ENCODE peak calls at places on chromosomes 4 and X, in nine cellular contexts. One of them, this sample, is unnamed.

GRCh38 chrX:83305381-83305780 is 202.7 kb upstream of the POU3F4 start:
- DNase-seq in tibial nerve: no peak
- DNase-seq in stimulated activated CD4-positive, alpha-beta T cell treated with anti-CD3 and anti-CD28 coated beads, TNF-alpha, amount 100 ng/mL, for 4 hours: no peak
- DNase-seq in activated CD4-positive, alpha-beta T cell treated with anti-CD3 and anti-CD28 coated beads, Interleukin-2, amount 50 U/mL, for 4 hours: no peak
- DNase-seq in NCI-H1105: no peak
- DNase-seq in astrocyte: no peak
- DNase-seq in NCI-H2171 treated with DMSO at 0.1 percent for 48 hours: no peak
- DNase-seq in testis: no peak
- DNase-seq in NCI-H524 treated with DMSO at 0.1 percent for 48 hours: no peak
- DNase-seq in this sample: no peak

GRCh38 chr4:132065940-132066495 is 1083.1 kb upstream of the PCDH10 start:
- DNase-seq in NCI-H524 treated with DMSO at 0.1 percent for 48 hours: no peak
- DNase-seq in activated CD4-positive, alpha-beta T cell treated with anti-CD3 and anti-CD28 coated beads, Interleukin-2, amount 50 U/mL, for 4 hours: no peak
- DNase-seq in tibial nerve: no peak
- DNase-seq in stimulated activated CD4-positive, alpha-beta T cell treated with anti-CD3 and anti-CD28 coated beads, TNF-alpha, amount 100 ng/mL, for 4 hours: no peak
- DNase-seq in testis: no peak
- DNase-seq in astrocyte: peak; percentile 10
- DNase-seq in NCI-H2171 treated with DMSO at 0.1 percent for 48 hours: no peak
- DNase-seq in NCI-H1105: no peak
- DNase-seq in this sample: no peak

GRCh38 chrX:150857453-150857852 is 41.0 kb downstream of the CD99L2 start:
- DNase-seq in NCI-H524 treated with DMSO at 0.1 percent for 48 hours: no peak
- DNase-seq in testis: no peak
- DNase-seq in tibial nerve: no peak
- DNase-seq in stimulated activated CD4-positive, alpha-beta T cell treated with anti-CD3 and anti-CD28 coated beads, TNF-alpha, amount 100 ng/mL, for 4 hours: no peak
- DNase-seq in NCI-H1105: no peak
- DNase-seq in activated CD4-positive, alpha-beta T cell treated with anti-CD3 and anti-CD28 coated beads, Interleukin-2, amount 50 U/mL, for 4 hours: no peak
- DNase-seq in NCI-H2171 treated with DMSO at 0.1 percent for 48 hours: no peak
- DNase-seq in astrocyte: no peak
- DNase-seq in this sample: no peak

GRCh38 chr4:68342139-68342538 is 7.8 kb downstream of the YTHDC1 start:
- DNase-seq in NCI-H524 treated with DMSO at 0.1 percent for 48 hours: no peak
- DNase-seq in activated CD4-positive, alpha-beta T cell treated with anti-CD3 and anti-CD28 coated beads, Interleukin-2, amount 50 U/mL, for 4 hours: no peak
- DNase-seq in astrocyte: peak; percentile 58
- DNase-seq in NCI-H2171 treated with DMSO at 0.1 percent for 48 hours: no peak
- DNase-seq in stimulated activated CD4-positive, alpha-beta T cell treated with anti-CD3 and anti-CD28 coated beads, TNF-alpha, amount 100 ng/mL, for 4 hours: no peak
- DNase-seq in testis: no peak
- DNase-seq in tibial nerve: no peak
- DNase-seq in NCI-H1105: no peak
- DNase-seq in this sample: no peak

GRCh38 chr4:99847362-99847976 is 30.8 kb downstream of the DAPP1 start:
- DNase-seq in activated CD4-positive, alpha-beta T cell treated with anti-CD3 and anti-CD28 coated beads, Interleukin-2, amount 50 U/mL, for 4 hours: no peak
- DNase-seq in astrocyte: no peak
- DNase-seq in testis: no peak
- DNase-seq in NCI-H1105: no peak
- DNase-seq in NCI-H2171 treated with DMSO at 0.1 percent for 48 hours: no peak
- DNase-seq in NCI-H524 treated with DMSO at 0.1 percent for 48 hours: no peak
- DNase-seq in tibial nerve: no peak
- DNase-seq in stimulated activated CD4-positive, alpha-beta T cell treated with anti-CD3 and anti-CD28 coated beads, TNF-alpha, amount 100 ng/mL, for 4 hours: no peak
- DNase-seq in this sample: no peak

GRCh38 chr4:154982187-154983047 is 201.3 kb downstream of the RBM46 start:
- DNase-seq in testis: peak; percentile 85
- DNase-seq in tibial nerve: peak; percentile 25
- DNase-seq in activated CD4-positive, alpha-beta T cell treated with anti-CD3 and anti-CD28 coated beads, Interleukin-2, amount 50 U/mL, for 4 hours: peak; percentile 8
- DNase-seq in NCI-H524 treated with DMSO at 0.1 percent for 48 hours: no peak
- DNase-seq in NCI-H1105: no peak
- DNase-seq in NCI-H2171 treated with DMSO at 0.1 percent for 48 hours: peak; percentile 17
- DNase-seq in astrocyte: peak; percentile 16
- DNase-seq in stimulated activated CD4-positive, alpha-beta T cell treated with anti-CD3 and anti-CD28 coated beads, TNF-alpha, amount 100 ng/mL, for 4 hours: no peak
- DNase-seq in this sample: peak; percentile 58

GRCh38 chrX:21153503-21153902 is 220.7 kb upstream of the CNKSR2 start:
- DNase-seq in stimulated activated CD4-positive, alpha-beta T cell treated with anti-CD3 and anti-CD28 coated beads, TNF-alpha, amount 100 ng/mL, for 4 hours: no peak
- DNase-seq in NCI-H2171 treated with DMSO at 0.1 percent for 48 hours: no peak
- DNase-seq in testis: peak; percentile 36
- DNase-seq in NCI-H1105: no peak
- DNase-seq in astrocyte: peak; percentile 37
- DNase-seq in activated CD4-positive, alpha-beta T cell treated with anti-CD3 and anti-CD28 coated beads, Interleukin-2, amount 50 U/mL, for 4 hours: no peak
- DNase-seq in NCI-H524 treated with DMSO at 0.1 percent for 48 hours: no peak
- DNase-seq in tibial nerve: peak; percentile 13
- DNase-seq in this sample: no peak

GRCh38 chr4:78119698-78120097 is 62.6 kb downstream of the FRAS1 start:
- DNase-seq in testis: no peak
- DNase-seq in NCI-H2171 treated with DMSO at 0.1 percent for 48 hours: no peak
- DNase-seq in tibial nerve: no peak
- DNase-seq in NCI-H1105: no peak
- DNase-seq in stimulated activated CD4-positive, alpha-beta T cell treated with anti-CD3 and anti-CD28 coated beads, TNF-alpha, amount 100 ng/mL, for 4 hours: no peak
- DNase-seq in activated CD4-positive, alpha-beta T cell treated with anti-CD3 and anti-CD28 coated beads, Interleukin-2, amount 50 U/mL, for 4 hours: no peak
- DNase-seq in astrocyte: no peak
- DNase-seq in NCI-H524 treated with DMSO at 0.1 percent for 48 hours: no peak
- DNase-seq in this sample: no peak

GRCh38 chr4:119731778-119732177 is 103.2 kb upstream of the PDE5A start:
- DNase-seq in NCI-H1105: no peak
- DNase-seq in testis: no peak
- DNase-seq in NCI-H2171 treated with DMSO at 0.1 percent for 48 hours: no peak
- DNase-seq in stimulated activated CD4-positive, alpha-beta T cell treated with anti-CD3 and anti-CD28 coated beads, TNF-alpha, amount 100 ng/mL, for 4 hours: no peak
- DNase-seq in NCI-H524 treated with DMSO at 0.1 percent for 48 hours: no peak
- DNase-seq in tibial nerve: no peak
- DNase-seq in astrocyte: no peak
- DNase-seq in activated CD4-positive, alpha-beta T cell treated with anti-CD3 and anti-CD28 coated beads, Interleukin-2, amount 50 U/mL, for 4 hours: no peak
- DNase-seq in this sample: no peak

GRCh38 chr4:186554485-186554884 is 882 bp downstream of the MTNR1A start:
- DNase-seq in testis: peak; percentile 64
- DNase-seq in stimulated activated CD4-positive, alpha-beta T cell treated with anti-CD3 and anti-CD28 coated beads, TNF-alpha, amount 100 ng/mL, for 4 hours: no peak
- DNase-seq in activated CD4-positive, alpha-beta T cell treated with anti-CD3 and anti-CD28 coated beads, Interleukin-2, amount 50 U/mL, for 4 hours: no peak
- DNase-seq in astrocyte: peak; percentile 16
- DNase-seq in NCI-H2171 treated with DMSO at 0.1 percent for 48 hours: no peak
- DNase-seq in tibial nerve: no peak
- DNase-seq in NCI-H1105: peak; percentile 46
- DNase-seq in NCI-H524 treated with DMSO at 0.1 percent for 48 hours: no peak
- DNase-seq in this sample: no peak

GRCh38 chr4:3730422-3730821 is 35.8 kb upstream of the ADRA2C start:
- DNase-seq in NCI-H2171 treated with DMSO at 0.1 percent for 48 hours: no peak
- DNase-seq in activated CD4-positive, alpha-beta T cell treated with anti-CD3 and anti-CD28 coated beads, Interleukin-2, amount 50 U/mL, for 4 hours: no peak
- DNase-seq in NCI-H524 treated with DMSO at 0.1 percent for 48 hours: no peak
- DNase-seq in NCI-H1105: no peak
- DNase-seq in tibial nerve: no peak
- DNase-seq in astrocyte: no peak
- DNase-seq in stimulated activated CD4-positive, alpha-beta T cell treated with anti-CD3 and anti-CD28 coated beads, TNF-alpha, amount 100 ng/mL, for 4 hours: no peak
- DNase-seq in testis: no peak
- DNase-seq in this sample: no peak

GRCh38 chrX:2549874-2550273 is 49.1 kb upstream of the DHRSX start:
- DNase-seq in NCI-H524 treated with DMSO at 0.1 percent for 48 hours: peak; percentile 86
- DNase-seq in NCI-H1105: peak; percentile 18
- DNase-seq in stimulated activated CD4-positive, alpha-beta T cell treated with anti-CD3 and anti-CD28 coated beads, TNF-alpha, amount 100 ng/mL, for 4 hours: no peak
- DNase-seq in activated CD4-positive, alpha-beta T cell treated with anti-CD3 and anti-CD28 coated beads, Interleukin-2, amount 50 U/mL, for 4 hours: no peak
- DNase-seq in NCI-H2171 treated with DMSO at 0.1 percent for 48 hours: peak; percentile 24
- DNase-seq in astrocyte: no peak
- DNase-seq in testis: no peak
- DNase-seq in tibial nerve: no peak
- DNase-seq in this sample: no peak

GRCh38 chr4:113604955-113605354 is 156.6 kb downstream of the CAMK2D start:
- DNase-seq in NCI-H2171 treated with DMSO at 0.1 percent for 48 hours: no peak
- DNase-seq in tibial nerve: no peak
- DNase-seq in testis: no peak
- DNase-seq in NCI-H524 treated with DMSO at 0.1 percent for 48 hours: no peak
- DNase-seq in stimulated activated CD4-positive, alpha-beta T cell treated with anti-CD3 and anti-CD28 coated beads, TNF-alpha, amount 100 ng/mL, for 4 hours: no peak
- DNase-seq in activated CD4-positive, alpha-beta T cell treated with anti-CD3 and anti-CD28 coated beads, Interleukin-2, amount 50 U/mL, for 4 hours: no peak
- DNase-seq in NCI-H1105: no peak
- DNase-seq in astrocyte: peak; percentile 14
- DNase-seq in this sample: no peak

GRCh38 chrX:9433596-9433995 is 31.3 kb upstream of the TBL1X start:
- DNase-seq in NCI-H2171 treated with DMSO at 0.1 percent for 48 hours: no peak
- DNase-seq in stimulated activated CD4-positive, alpha-beta T cell treated with anti-CD3 and anti-CD28 coated beads, TNF-alpha, amount 100 ng/mL, for 4 hours: no peak
- DNase-seq in astrocyte: peak; percentile 73
- DNase-seq in NCI-H524 treated with DMSO at 0.1 percent for 48 hours: no peak
- DNase-seq in testis: no peak
- DNase-seq in tibial nerve: no peak
- DNase-seq in activated CD4-positive, alpha-beta T cell treated with anti-CD3 and anti-CD28 coated beads, Interleukin-2, amount 50 U/mL, for 4 hours: no peak
- DNase-seq in NCI-H1105: no peak
- DNase-seq in this sample: no peak

GRCh38 chr4:176274441-176274840 is 5.4 kb upstream of the ASB5 start:
- DNase-seq in activated CD4-positive, alpha-beta T cell treated with anti-CD3 and anti-CD28 coated beads, Interleukin-2, amount 50 U/mL, for 4 hours: no peak
- DNase-seq in NCI-H1105: no peak
- DNase-seq in testis: no peak
- DNase-seq in astrocyte: peak; percentile 63
- DNase-seq in NCI-H2171 treated with DMSO at 0.1 percent for 48 hours: no peak
- DNase-seq in stimulated activated CD4-positive, alpha-beta T cell treated with anti-CD3 and anti-CD28 coated beads, TNF-alpha, amount 100 ng/mL, for 4 hours: no peak
- DNase-seq in tibial nerve: no peak
- DNase-seq in NCI-H524 treated with DMSO at 0.1 percent for 48 hours: no peak
- DNase-seq in this sample: no peak

GRCh38 chr4:126604273-126604867 is 1028.4 kb upstream of the INTU start:
- DNase-seq in stimulated activated CD4-positive, alpha-beta T cell treated with anti-CD3 and anti-CD28 coated beads, TNF-alpha, amount 100 ng/mL, for 4 hours: no peak
- DNase-seq in testis: peak; percentile 61
- DNase-seq in NCI-H2171 treated with DMSO at 0.1 percent for 48 hours: peak; percentile 29
- DNase-seq in tibial nerve: no peak
- DNase-seq in NCI-H1105: no peak
- DNase-seq in NCI-H524 treated with DMSO at 0.1 percent for 48 hours: no peak
- DNase-seq in astrocyte: no peak
- DNase-seq in activated CD4-positive, alpha-beta T cell treated with anti-CD3 and anti-CD28 coated beads, Interleukin-2, amount 50 U/mL, for 4 hours: no peak
- DNase-seq in this sample: peak; percentile 17

GRCh38 chrX:153946910-153947769 is 2.7 kb upstream of the RENBP start:
- DNase-seq in stimulated activated CD4-positive, alpha-beta T cell treated with anti-CD3 and anti-CD28 coated beads, TNF-alpha, amount 100 ng/mL, for 4 hours: no peak
- DNase-seq in testis: peak; percentile 65
- DNase-seq in activated CD4-positive, alpha-beta T cell treated with anti-CD3 and anti-CD28 coated beads, Interleukin-2, amount 50 U/mL, for 4 hours: peak; percentile 73
- DNase-seq in astrocyte: peak; percentile 47
- DNase-seq in NCI-H1105: peak; percentile 83
- DNase-seq in tibial nerve: no peak
- DNase-seq in NCI-H2171 treated with DMSO at 0.1 percent for 48 hours: peak; percentile 76
- DNase-seq in NCI-H524 treated with DMSO at 0.1 percent for 48 hours: peak; percentile 13
- DNase-seq in this sample: peak; percentile 56

GRCh38 chr4:113445286-113445685 is 316.3 kb downstream of the CAMK2D start:
- DNase-seq in testis: peak; percentile 43
- DNase-seq in stimulated activated CD4-positive, alpha-beta T cell treated with anti-CD3 and anti-CD28 coated beads, TNF-alpha, amount 100 ng/mL, for 4 hours: no peak
- DNase-seq in NCI-H524 treated with DMSO at 0.1 percent for 48 hours: no peak
- DNase-seq in astrocyte: peak; percentile 97
- DNase-seq in NCI-H1105: no peak
- DNase-seq in NCI-H2171 treated with DMSO at 0.1 percent for 48 hours: no peak
- DNase-seq in activated CD4-positive, alpha-beta T cell treated with anti-CD3 and anti-CD28 coated beads, Interleukin-2, amount 50 U/mL, for 4 hours: no peak
- DNase-seq in tibial nerve: peak; percentile 30
- DNase-seq in this sample: no peak

GRCh38 chr4:2742081-2742822 is 13.9 kb downstream of the TNIP2 start:
- DNase-seq in tibial nerve: no peak
- DNase-seq in NCI-H1105: no peak
- DNase-seq in stimulated activated CD4-positive, alpha-beta T cell treated with anti-CD3 and anti-CD28 coated beads, TNF-alpha, amount 100 ng/mL, for 4 hours: no peak
- DNase-seq in testis: no peak
- DNase-seq in activated CD4-positive, alpha-beta T cell treated with anti-CD3 and anti-CD28 coated beads, Interleukin-2, amount 50 U/mL, for 4 hours: no peak
- DNase-seq in astrocyte: no peak
- DNase-seq in NCI-H2171 treated with DMSO at 0.1 percent for 48 hours: no peak
- DNase-seq in NCI-H524 treated with DMSO at 0.1 percent for 48 hours: no peak
- DNase-seq in this sample: no peak

GRCh38 chr4:3791910-3792542 is 25.8 kb downstream of the ADRA2C start:
- DNase-seq in tibial nerve: no peak
- DNase-seq in testis: peak; percentile 70
- DNase-seq in stimulated activated CD4-positive, alpha-beta T cell treated with anti-CD3 and anti-CD28 coated beads, TNF-alpha, amount 100 ng/mL, for 4 hours: no peak
- DNase-seq in astrocyte: peak; percentile 7
- DNase-seq in activated CD4-positive, alpha-beta T cell treated with anti-CD3 and anti-CD28 coated beads, Interleukin-2, amount 50 U/mL, for 4 hours: no peak
- DNase-seq in NCI-H2171 treated with DMSO at 0.1 percent for 48 hours: no peak
- DNase-seq in NCI-H524 treated with DMSO at 0.1 percent for 48 hours: no peak
- DNase-seq in NCI-H1105: no peak
- DNase-seq in this sample: peak; percentile 73

GRCh38 chr4:106681381-106681921 is 312.9 kb upstream of the GIMD1 start:
- DNase-seq in tibial nerve: no peak
- DNase-seq in stimulated activated CD4-positive, alpha-beta T cell treated with anti-CD3 and anti-CD28 coated beads, TNF-alpha, amount 100 ng/mL, for 4 hours: no peak
- DNase-seq in activated CD4-positive, alpha-beta T cell treated with anti-CD3 and anti-CD28 coated beads, Interleukin-2, amount 50 U/mL, for 4 hours: no peak
- DNase-seq in NCI-H2171 treated with DMSO at 0.1 percent for 48 hours: no peak
- DNase-seq in NCI-H1105: no peak
- DNase-seq in astrocyte: no peak
- DNase-seq in testis: no peak
- DNase-seq in NCI-H524 treated with DMSO at 0.1 percent for 48 hours: no peak
- DNase-seq in this sample: no peak

GRCh38 chr4:33316578-33316977 is 2596.4 kb downstream of the PCDH7 start:
- DNase-seq in NCI-H2171 treated with DMSO at 0.1 percent for 48 hours: no peak
- DNase-seq in testis: no peak
- DNase-seq in tibial nerve: no peak
- DNase-seq in NCI-H524 treated with DMSO at 0.1 percent for 48 hours: no peak
- DNase-seq in NCI-H1105: no peak
- DNase-seq in stimulated activated CD4-positive, alpha-beta T cell treated with anti-CD3 and anti-CD28 coated beads, TNF-alpha, amount 100 ng/mL, for 4 hours: no peak
- DNase-seq in astrocyte: no peak
- DNase-seq in activated CD4-positive, alpha-beta T cell treated with anti-CD3 and anti-CD28 coated beads, Interleukin-2, amount 50 U/mL, for 4 hours: no peak
- DNase-seq in this sample: no peak

GRCh38 chr4:108168672-108169562 is at the start of gene LEF1:
- DNase-seq in tibial nerve: no peak
- DNase-seq in NCI-H1105: peak; percentile 54
- DNase-seq in astrocyte: peak; percentile 34
- DNase-seq in NCI-H2171 treated with DMSO at 0.1 percent for 48 hours: no peak
- DNase-seq in activated CD4-positive, alpha-beta T cell treated with anti-CD3 and anti-CD28 coated beads, Interleukin-2, amount 50 U/mL, for 4 hours: peak; percentile 70
- DNase-seq in testis: peak; percentile 40
- DNase-seq in NCI-H524 treated with DMSO at 0.1 percent for 48 hours: no peak
- DNase-seq in stimulated activated CD4-positive, alpha-beta T cell treated with anti-CD3 and anti-CD28 coated beads, TNF-alpha, amount 100 ng/mL, for 4 hours: peak; percentile 59
- DNase-seq in this sample: peak; percentile 79

GRCh38 chrX:109830704-109831206 is 97.7 kb upstream of the ACSL4 start:
- DNase-seq in testis: no peak
- DNase-seq in NCI-H1105: no peak
- DNase-seq in tibial nerve: no peak
- DNase-seq in activated CD4-positive, alpha-beta T cell treated with anti-CD3 and anti-CD28 coated beads, Interleukin-2, amount 50 U/mL, for 4 hours: no peak
- DNase-seq in NCI-H524 treated with DMSO at 0.1 percent for 48 hours: no peak
- DNase-seq in astrocyte: peak; percentile 67
- DNase-seq in stimulated activated CD4-positive, alpha-beta T cell treated with anti-CD3 and anti-CD28 coated beads, TNF-alpha, amount 100 ng/mL, for 4 hours: no peak
- DNase-seq in NCI-H2171 treated with DMSO at 0.1 percent for 48 hours: no peak
- DNase-seq in this sample: no peak

GRCh38 chr4:163157157-163157556 is 9.5 kb downstream of the NAF1 start:
- DNase-seq in tibial nerve: no peak
- DNase-seq in activated CD4-positive, alpha-beta T cell treated with anti-CD3 and anti-CD28 coated beads, Interleukin-2, amount 50 U/mL, for 4 hours: no peak
- DNase-seq in NCI-H1105: no peak
- DNase-seq in stimulated activated CD4-positive, alpha-beta T cell treated with anti-CD3 and anti-CD28 coated beads, TNF-alpha, amount 100 ng/mL, for 4 hours: no peak
- DNase-seq in testis: no peak
- DNase-seq in NCI-H524 treated with DMSO at 0.1 percent for 48 hours: no peak
- DNase-seq in astrocyte: peak; percentile 87
- DNase-seq in NCI-H2171 treated with DMSO at 0.1 percent for 48 hours: no peak
- DNase-seq in this sample: no peak

GRCh38 chr4:15118281-15118680 is 116.0 kb downstream of the CPEB2 start:
- DNase-seq in testis: peak; percentile 15
- DNase-seq in NCI-H1105: no peak
- DNase-seq in NCI-H524 treated with DMSO at 0.1 percent for 48 hours: no peak
- DNase-seq in tibial nerve: no peak
- DNase-seq in stimulated activated CD4-positive, alpha-beta T cell treated with anti-CD3 and anti-CD28 coated beads, TNF-alpha, amount 100 ng/mL, for 4 hours: no peak
- DNase-seq in NCI-H2171 treated with DMSO at 0.1 percent for 48 hours: no peak
- DNase-seq in astrocyte: peak; percentile 33
- DNase-seq in activated CD4-positive, alpha-beta T cell treated with anti-CD3 and anti-CD28 coated beads, Interleukin-2, amount 50 U/mL, for 4 hours: no peak
- DNase-seq in this sample: no peak

GRCh38 chr4:57403591-57403990 is 293.4 kb upstream of the IGFBP7 start:
- DNase-seq in stimulated activated CD4-positive, alpha-beta T cell treated with anti-CD3 and anti-CD28 coated beads, TNF-alpha, amount 100 ng/mL, for 4 hours: no peak
- DNase-seq in testis: no peak
- DNase-seq in tibial nerve: no peak
- DNase-seq in activated CD4-positive, alpha-beta T cell treated with anti-CD3 and anti-CD28 coated beads, Interleukin-2, amount 50 U/mL, for 4 hours: no peak
- DNase-seq in NCI-H524 treated with DMSO at 0.1 percent for 48 hours: no peak
- DNase-seq in astrocyte: no peak
- DNase-seq in NCI-H1105: no peak
- DNase-seq in NCI-H2171 treated with DMSO at 0.1 percent for 48 hours: no peak
- DNase-seq in this sample: no peak

GRCh38 chr4:4690854-4691253 is 149.0 kb upstream of the STX18 start:
- DNase-seq in NCI-H524 treated with DMSO at 0.1 percent for 48 hours: no peak
- DNase-seq in NCI-H2171 treated with DMSO at 0.1 percent for 48 hours: no peak
- DNase-seq in testis: no peak
- DNase-seq in tibial nerve: no peak
- DNase-seq in astrocyte: no peak
- DNase-seq in NCI-H1105: no peak
- DNase-seq in stimulated activated CD4-positive, alpha-beta T cell treated with anti-CD3 and anti-CD28 coated beads, TNF-alpha, amount 100 ng/mL, for 4 hours: no peak
- DNase-seq in activated CD4-positive, alpha-beta T cell treated with anti-CD3 and anti-CD28 coated beads, Interleukin-2, amount 50 U/mL, for 4 hours: no peak
- DNase-seq in this sample: no peak

GRCh38 chr4:155822572-155822971 is 43.5 kb downstream of the ASIC5 start:
- DNase-seq in NCI-H524 treated with DMSO at 0.1 percent for 48 hours: no peak
- DNase-seq in tibial nerve: no peak
- DNase-seq in testis: no peak
- DNase-seq in astrocyte: no peak
- DNase-seq in stimulated activated CD4-positive, alpha-beta T cell treated with anti-CD3 and anti-CD28 coated beads, TNF-alpha, amount 100 ng/mL, for 4 hours: no peak
- DNase-seq in activated CD4-positive, alpha-beta T cell treated with anti-CD3 and anti-CD28 coated beads, Interleukin-2, amount 50 U/mL, for 4 hours: no peak
- DNase-seq in NCI-H1105: no peak
- DNase-seq in NCI-H2171 treated with DMSO at 0.1 percent for 48 hours: no peak
- DNase-seq in this sample: no peak

GRCh38 chrX:19799319-19800182 is 87.8 kb downstream of the SH3KBP1 start:
- DNase-seq in stimulated activated CD4-positive, alpha-beta T cell treated with anti-CD3 and anti-CD28 coated beads, TNF-alpha, amount 100 ng/mL, for 4 hours: no peak
- DNase-seq in NCI-H524 treated with DMSO at 0.1 percent for 48 hours: peak; percentile 27
- DNase-seq in activated CD4-positive, alpha-beta T cell treated with anti-CD3 and anti-CD28 coated beads, Interleukin-2, amount 50 U/mL, for 4 hours: peak; percentile 37
- DNase-seq in testis: peak; percentile 14
- DNase-seq in tibial nerve: no peak
- DNase-seq in NCI-H2171 treated with DMSO at 0.1 percent for 48 hours: peak; percentile 63
- DNase-seq in NCI-H1105: no peak
- DNase-seq in astrocyte: peak; percentile 51
- DNase-seq in this sample: no peak

GRCh38 chr4:124386648-124387047 is 325.9 kb downstream of the ANKRD50 start:
- DNase-seq in astrocyte: no peak
- DNase-seq in activated CD4-positive, alpha-beta T cell treated with anti-CD3 and anti-CD28 coated beads, Interleukin-2, amount 50 U/mL, for 4 hours: no peak
- DNase-seq in stimulated activated CD4-positive, alpha-beta T cell treated with anti-CD3 and anti-CD28 coated beads, TNF-alpha, amount 100 ng/mL, for 4 hours: no peak
- DNase-seq in NCI-H2171 treated with DMSO at 0.1 percent for 48 hours: no peak
- DNase-seq in NCI-H1105: no peak
- DNase-seq in tibial nerve: no peak
- DNase-seq in NCI-H524 treated with DMSO at 0.1 percent for 48 hours: no peak
- DNase-seq in testis: no peak
- DNase-seq in this sample: no peak

This sample was measured in neuronal stem cell.